ENCODE peak calls at places on chromosomes 6 and 20, in seven cellular contexts. G is sigmoid colon, S is ascending aorta, U is body of pancreas, W is dorsolateral prefrontal cortex, Q is spleen, J is psoas muscle. R is an unnamed sample.
A peak's percentile ranks its signal among the peaks of the same experiment; 100 is the strongest.

GRCh38 chr6:24858154-24858801 is 59.6 kb upstream of the ARMH2 start:
- DNase-seq in G (no peak), S (no peak), U (no peak), W (no peak), Q (no peak), J (no peak), R (peak; percentile 23)

GRCh38 chr6:110590821-110591351 is 114.5 kb upstream of the SLC22A16 start:
- DNase-seq in G (no peak), S (no peak), U (no peak), W (no peak), Q (no peak), J (no peak), R (no peak)

GRCh38 chr20:19947611-19948264 is 69.4 kb upstream of the NAA20 start:
- DNase-seq in G (no peak), S (no peak), U (peak; percentile 94), W (no peak), Q (no peak), J (no peak), R (no peak)

GRCh38 chr20:59933296-59933848 is at the start of gene SYCP2:
- DNase-seq in G (peak; percentile 75), S (no peak), U (peak; percentile 81), W (peak; percentile 45), Q (peak; percentile 86), J (peak; percentile 57), R (no peak)

GRCh38 chr6:137724018-137724403 is 143.0 kb upstream of the TNFAIP3 start:
- DNase-seq in G (no peak), S (no peak), U (no peak), W (no peak), Q (no peak), J (no peak), R (no peak)

GRCh38 chr20:18066421-18067333 is 9.0 kb upstream of the OVOL2 start:
- DNase-seq in G (no peak), S (no peak), U (no peak), W (no peak), Q (no peak), J (no peak), R (no peak)

GRCh38 chr6:26224940-26225847 is 138.0 kb downstream of the HFE start:
- DNase-seq in G (no peak), S (no peak), U (no peak), W (no peak), Q (peak; percentile 82), J (no peak), R (no peak)

GRCh38 chr6:56757585-56757984 is 114.9 kb upstream of the DST start:
- DNase-seq in G (peak; percentile 64), S (no peak), U (peak; percentile 58), W (no peak), Q (no peak), J (no peak), R (no peak)

GRCh38 chr6:144824018-144824417 is 538.9 kb downstream of the UTRN start:
- DNase-seq in G (no peak), S (no peak), U (no peak), W (no peak), Q (no peak), J (no peak), R (no peak)

GRCh38 chr6:128421788-128422187 is 98.6 kb downstream of the PTPRK start:
- DNase-seq in G (no peak), S (no peak), U (no peak), W (no peak), Q (no peak), J (no peak), R (no peak)

GRCh38 chr6:98016565-98016964 is 733.5 kb upstream of the MMS22L start:
- DNase-seq in G (no peak), S (no peak), U (no peak), W (no peak), Q (no peak), J (no peak), R (no peak)

GRCh38 chr20:45163071-45163803 is 11.5 kb upstream of the PI3 start:
- DNase-seq in G (no peak), S (no peak), U (no peak), W (no peak), Q (no peak), J (no peak), R (no peak)

GRCh38 chr6:72760130-72760793 is 138.4 kb downstream of the KCNQ5 start:
- DNase-seq in G (no peak), S (no peak), U (peak; percentile 51), W (no peak), Q (no peak), J (no peak), R (no peak)

GRCh38 chr6:12017263-12017662 is 5.2 kb downstream of the HIVEP1 start:
- DNase-seq in G (no peak), S (no peak), U (no peak), W (no peak), Q (no peak), J (no peak), R (no peak)
- TF ChIP-seq CTCF in G (no peak), S (no peak), U (no peak), W (no peak), Q (no peak), J (no peak), R (no peak)

GRCh38 chr6:13431059-13431656 is 56.2 kb downstream of the GFOD1 start:
- DNase-seq in G (no peak), S (no peak), U (no peak), W (no peak), Q (no peak), J (no peak), R (no peak)

GRCh38 chr6:13432526-13433218 is 54.7 kb downstream of the GFOD1 start:
- DNase-seq in G (no peak), S (no peak), U (no peak), W (no peak), Q (no peak), J (no peak), R (no peak)

GRCh38 chr6:13429406-13429753 is 58.0 kb downstream of the GFOD1 start:
- DNase-seq in G (no peak), S (no peak), U (no peak), W (no peak), Q (no peak), J (no peak), R (no peak)

GRCh38 chr6:13434455-13434775 is 53.0 kb downstream of the GFOD1 start:
- DNase-seq in G (no peak), S (no peak), U (no peak), W (no peak), Q (no peak), J (no peak), R (no peak)

GRCh38 chr6:13431861-13432465 is 55.4 kb downstream of the GFOD1 start:
- DNase-seq in G (no peak), S (no peak), U (no peak), W (no peak), Q (no peak), J (no peak), R (no peak)
- H3K4me3 ChIP-seq in G (no peak overlapping the region), S (no peak overlapping the region), U (no peak overlapping the region), W (no peak overlapping the region), Q (no peak overlapping the region), J (no peak overlapping the region), R (no peak overlapping the region)

DNA sequence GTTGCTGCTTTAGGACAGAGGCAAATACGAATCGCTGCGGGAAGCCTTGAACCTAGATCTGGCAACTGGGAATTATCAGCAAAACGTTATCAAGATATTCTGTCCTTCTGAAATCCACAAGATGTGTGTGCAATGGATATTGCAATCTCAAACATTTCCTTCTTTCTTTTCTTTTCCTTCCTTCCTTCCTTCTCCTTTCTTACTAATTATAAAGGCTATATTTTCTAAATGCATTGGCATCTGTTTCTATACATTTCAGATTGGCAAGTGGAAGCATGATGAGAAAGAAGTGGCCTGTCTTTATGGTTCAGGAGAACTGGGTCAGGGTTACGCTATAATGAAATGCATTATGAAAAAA is 2.0 kb downstream of the TAGAP start:
- DNase-seq in G (no peak), S (no peak), U (no peak), W (no peak), Q (no peak), J (no peak), R (no peak)
- TF ChIP-seq CTCF in G (no peak), S (no peak), U (no peak), W (peak; percentile 29), Q (peak; percentile 28), J (no peak), R (no peak)

DNA sequence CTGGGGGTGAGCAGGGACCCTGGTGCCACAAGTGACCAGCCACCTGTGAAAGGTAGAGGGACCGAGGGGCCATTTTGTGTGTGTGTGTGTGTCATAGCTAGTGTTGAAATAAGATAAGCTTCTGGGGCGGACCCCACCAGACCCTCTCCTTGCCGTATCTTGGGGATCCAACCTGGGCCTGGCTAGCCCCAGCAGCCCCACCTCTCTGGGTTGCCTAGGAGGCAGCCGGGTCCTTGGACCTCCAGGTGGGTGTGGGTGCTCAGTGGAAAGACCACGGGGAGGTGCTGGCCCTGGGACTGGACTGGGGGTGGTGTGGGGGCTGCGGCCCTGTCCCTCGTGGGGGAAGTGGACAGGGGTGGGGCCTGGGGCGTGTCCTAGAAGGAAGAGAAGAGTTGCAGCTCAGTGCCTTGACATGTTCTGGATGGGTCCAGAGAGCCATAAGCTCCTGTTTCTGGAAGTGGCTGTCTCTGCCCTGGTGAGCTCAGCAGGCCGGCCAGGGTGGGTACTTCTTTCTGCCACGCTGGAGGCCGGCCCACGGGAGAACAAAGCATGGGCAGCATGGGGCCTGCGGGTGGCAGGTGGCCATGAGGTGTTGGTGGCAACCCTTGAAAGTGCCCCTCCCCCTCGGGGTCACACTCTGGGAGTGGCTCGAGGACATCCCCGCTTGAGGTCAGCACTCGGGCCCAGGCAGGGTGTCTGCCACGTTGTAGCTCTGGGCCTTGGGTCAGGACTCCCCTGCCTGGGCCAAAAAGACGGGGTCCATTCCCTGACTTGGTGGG is 8.4 kb downstream of the RBBP8NL start:
- DNase-seq in G (no peak), S (no peak), U (no peak), W (no peak), Q (no peak), J (no peak), R (no peak)
- H3K4me3 ChIP-seq in G (no peak overlapping the region), S (no peak overlapping the region), U (no peak overlapping the region), W (no peak overlapping the region), Q (no peak overlapping the region), J (no peak overlapping the region), R (no peak overlapping the region)

DNA sequence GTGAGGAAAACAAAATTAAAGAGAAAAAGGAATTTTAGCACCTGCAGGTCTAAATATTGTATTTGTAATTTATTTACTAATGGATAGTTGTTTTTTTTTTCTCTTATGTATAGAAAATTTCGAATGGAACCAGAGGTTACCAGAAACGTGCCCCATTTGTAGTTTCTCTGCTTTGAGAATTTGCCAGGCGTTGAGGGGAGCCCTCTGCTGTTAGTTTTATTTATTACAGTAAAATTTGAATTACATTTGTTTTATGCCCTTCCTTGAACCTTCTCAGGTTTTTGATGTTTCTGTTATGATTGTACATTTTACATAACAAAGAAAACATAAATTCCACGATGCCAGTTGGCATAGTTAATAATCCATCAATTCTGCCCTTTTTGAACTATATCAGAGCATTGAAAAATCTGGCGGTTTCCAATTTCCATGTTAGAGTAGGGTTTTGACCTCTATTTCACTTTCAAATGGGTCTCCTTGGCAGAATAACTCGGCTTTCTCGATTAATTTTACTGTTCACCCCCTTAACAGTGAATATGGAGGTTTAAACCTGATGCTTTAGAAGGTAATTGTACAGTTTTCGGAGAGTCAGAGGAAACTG is 35.1 kb upstream of the RFPL4B start:
- DNase-seq in G (no peak), S (no peak), U (no peak), W (no peak), Q (no peak), J (no peak), R (no peak)
- TF ChIP-seq CTCF in G (peak; percentile 64), S (peak; percentile 45), U (peak; percentile 55), W (peak; percentile 77), Q (peak; percentile 55), J (peak; percentile 70), R (peak; percentile 73)